ENCODE peak calls at places on chromosomes 12 and 14, in nine cellular contexts. One of them, this sample, is unnamed.

GRCh38 chr14:70981005-70981952 is 74.0 kb downstream of the PCNX1 start:
- DNase-seq in PC-3: peak
- DNase-seq in neural progenitor cell: no peak
- DNase-seq in SK-N-SH: no peak
- DNase-seq in MM.1S: no peak
- DNase-seq in GM23248: no peak
- DNase-seq in OCI-LY7: no peak
- DNase-seq in hepatocyte: no peak
- DNase-seq in HCT116: no peak
- DNase-seq in this sample: no peak

GRCh38 chr14:97866664-97867063 is 1069.5 kb downstream of the VRK1 start:
- DNase-seq in hepatocyte: no peak
- DNase-seq in OCI-LY7: no peak
- DNase-seq in neural progenitor cell: no peak
- DNase-seq in GM23248: no peak
- DNase-seq in PC-3: no peak
- DNase-seq in MM.1S: no peak
- DNase-seq in SK-N-SH: no peak
- DNase-seq in HCT116: no peak
- DNase-seq in this sample: peak

GRCh38 chr14:54857830-54858269 is 44.8 kb downstream of the GCH1 start:
- DNase-seq in hepatocyte: no peak
- DNase-seq in MM.1S: no peak
- DNase-seq in PC-3: no peak
- DNase-seq in SK-N-SH: no peak
- DNase-seq in OCI-LY7: peak
- DNase-seq in HCT116: no peak
- DNase-seq in GM23248: no peak
- DNase-seq in neural progenitor cell: no peak
- DNase-seq in this sample: no peak

GRCh38 chr14:55240526-55241178 is 30.6 kb upstream of the FBXO34 start:
- DNase-seq in OCI-LY7: no peak
- DNase-seq in SK-N-SH: peak
- DNase-seq in neural progenitor cell: peak
- DNase-seq in HCT116: no peak
- DNase-seq in GM23248: peak
- DNase-seq in PC-3: no peak
- DNase-seq in hepatocyte: peak
- DNase-seq in MM.1S: no peak
- DNase-seq in this sample: peak

GRCh38 chr14:100778078-100778927 is 47.6 kb upstream of the MEG3 start:
- DNase-seq in hepatocyte: no peak
- DNase-seq in neural progenitor cell: no peak
- DNase-seq in GM23248: no peak
- DNase-seq in SK-N-SH: no peak
- DNase-seq in PC-3: no peak
- DNase-seq in MM.1S: no peak
- DNase-seq in HCT116: no peak
- DNase-seq in OCI-LY7: no peak
- DNase-seq in this sample: no peak

GRCh38 chr14:103281496-103282231 is 52.4 kb upstream of the EIF5 start:
- DNase-seq in MM.1S: no peak
- DNase-seq in HCT116: no peak
- DNase-seq in hepatocyte: peak
- DNase-seq in neural progenitor cell: peak
- DNase-seq in GM23248: peak
- DNase-seq in PC-3: peak
- DNase-seq in SK-N-SH: peak
- DNase-seq in OCI-LY7: no peak
- DNase-seq in this sample: peak

GRCh38 chr14:101031186-101031585 is 127.7 kb upstream of the RTL1 start:
- DNase-seq in neural progenitor cell: no peak
- DNase-seq in GM23248: no peak
- DNase-seq in OCI-LY7: no peak
- DNase-seq in hepatocyte: no peak
- DNase-seq in MM.1S: no peak
- DNase-seq in PC-3: no peak
- DNase-seq in SK-N-SH: no peak
- DNase-seq in HCT116: no peak
- DNase-seq in this sample: no peak

GRCh38 chr14:103555559-103556337 is 6.7 kb downstream of the BAG5 start:
- DNase-seq in OCI-LY7: no peak
- DNase-seq in hepatocyte: no peak
- DNase-seq in MM.1S: no peak
- DNase-seq in GM23248: no peak
- DNase-seq in SK-N-SH: no peak
- DNase-seq in HCT116: no peak
- DNase-seq in neural progenitor cell: no peak
- DNase-seq in PC-3: no peak
- DNase-seq in this sample: no peak

GRCh38 chr14:78714722-78715121 is 544.5 kb downstream of the NRXN3 start:
- DNase-seq in MM.1S: no peak
- DNase-seq in hepatocyte: no peak
- DNase-seq in HCT116: no peak
- DNase-seq in PC-3: no peak
- DNase-seq in OCI-LY7: no peak
- DNase-seq in GM23248: no peak
- DNase-seq in neural progenitor cell: no peak
- DNase-seq in SK-N-SH: no peak
- DNase-seq in this sample: no peak

GRCh38 chr14:38964630-38965029 is 138.4 kb downstream of the SEC23A start:
- DNase-seq in GM23248: peak
- DNase-seq in HCT116: no peak
- DNase-seq in hepatocyte: peak
- DNase-seq in SK-N-SH: no peak
- DNase-seq in MM.1S: no peak
- DNase-seq in neural progenitor cell: peak
- DNase-seq in PC-3: peak
- DNase-seq in OCI-LY7: no peak
- DNase-seq in this sample: no peak

GRCh38 chr12:132529156-132529839 is 39.3 kb downstream of the FBRSL1 start:
- DNase-seq in hepatocyte: no peak
- DNase-seq in PC-3: no peak
- DNase-seq in OCI-LY7: no peak
- DNase-seq in GM23248: no peak
- DNase-seq in neural progenitor cell: no peak
- DNase-seq in HCT116: no peak
- DNase-seq in SK-N-SH: no peak
- DNase-seq in MM.1S: no peak
- DNase-seq in this sample: no peak

GRCh38 chr12:59070534-59070933 is 150.2 kb upstream of the LRIG3 start:
- DNase-seq in MM.1S: no peak
- DNase-seq in PC-3: peak
- DNase-seq in neural progenitor cell: no peak
- DNase-seq in SK-N-SH: no peak
- DNase-seq in GM23248: no peak
- DNase-seq in hepatocyte: no peak
- DNase-seq in HCT116: no peak
- DNase-seq in OCI-LY7: no peak
- DNase-seq in this sample: no peak

GRCh38 chr12:78118036-78118435 is 287.3 kb downstream of the NAV3 start:
- DNase-seq in SK-N-SH: peak
- DNase-seq in hepatocyte: no peak
- DNase-seq in OCI-LY7: peak
- DNase-seq in GM23248: no peak
- DNase-seq in MM.1S: no peak
- DNase-seq in HCT116: no peak
- DNase-seq in neural progenitor cell: peak
- DNase-seq in PC-3: no peak
- DNase-seq in this sample: peak

GRCh38 chr14:23286904-23287479 is 1.1 kb upstream of the HOMEZ start:
- DNase-seq in hepatocyte: no peak
- DNase-seq in GM23248: peak
- DNase-seq in SK-N-SH: no peak
- DNase-seq in PC-3: no peak
- DNase-seq in OCI-LY7: no peak
- DNase-seq in HCT116: no peak
- DNase-seq in MM.1S: no peak
- DNase-seq in neural progenitor cell: no peak
- DNase-seq in this sample: no peak

GRCh38 chr12:93273834-93274705 is 103.7 kb upstream of the NUDT4 start:
- DNase-seq in neural progenitor cell: peak
- DNase-seq in SK-N-SH: no peak
- DNase-seq in OCI-LY7: no peak
- DNase-seq in hepatocyte: no peak
- DNase-seq in PC-3: no peak
- DNase-seq in GM23248: no peak
- DNase-seq in MM.1S: no peak
- DNase-seq in HCT116: no peak
- DNase-seq in this sample: no peak

GRCh38 chr12:42469355-42470006 is 120.1 kb downstream of the PRICKLE1 start:
- DNase-seq in hepatocyte: no peak
- DNase-seq in neural progenitor cell: no peak
- DNase-seq in SK-N-SH: no peak
- DNase-seq in OCI-LY7: peak
- DNase-seq in PC-3: no peak
- DNase-seq in MM.1S: peak
- DNase-seq in GM23248: no peak
- DNase-seq in HCT116: no peak
- DNase-seq in this sample: no peak
- H3K4me2 ChIP-seq in hepatocyte: no peak
- H3K4me2 ChIP-seq in neural progenitor cell: peak
- H3K4me2 ChIP-seq in SK-N-SH: no peak
- H3K4me2 ChIP-seq in OCI-LY7: peak
- H3K4me2 ChIP-seq in PC-3: no peak
- H3K4me2 ChIP-seq in MM.1S: peak
- H3K4me2 ChIP-seq in GM23248: no peak
- H3K4me2 ChIP-seq in HCT116: no peak
- H3K4me2 ChIP-seq in this sample: no peak

GRCh38 chr12:121301876-121302275 is 5.4 kb upstream of the CAMKK2 start:
- DNase-seq in OCI-LY7: no peak
- DNase-seq in HCT116: no peak
- DNase-seq in hepatocyte: no peak
- DNase-seq in SK-N-SH: no peak
- DNase-seq in MM.1S: no peak
- DNase-seq in GM23248: peak
- DNase-seq in PC-3: peak
- DNase-seq in neural progenitor cell: no peak
- DNase-seq in this sample: no peak
- TF ChIP-seq EZH2phosphoT487 in OCI-LY7: no peak
- TF ChIP-seq EZH2phosphoT487 in HCT116: no peak
- TF ChIP-seq EZH2phosphoT487 in hepatocyte: no peak
- TF ChIP-seq EZH2phosphoT487 in SK-N-SH: no peak
- TF ChIP-seq EZH2phosphoT487 in MM.1S: no peak
- TF ChIP-seq EZH2phosphoT487 in GM23248: no peak
- TF ChIP-seq EZH2phosphoT487 in PC-3: no peak
- TF ChIP-seq EZH2phosphoT487 in neural progenitor cell: no peak
- TF ChIP-seq EZH2phosphoT487 in this sample: no peak

GRCh38 chr12:44775916-44776315 is 100.2 kb downstream of the NELL2 start:
- DNase-seq in OCI-LY7: no peak
- DNase-seq in MM.1S: no peak
- DNase-seq in SK-N-SH: no peak
- DNase-seq in hepatocyte: no peak
- DNase-seq in PC-3: no peak
- DNase-seq in neural progenitor cell: peak
- DNase-seq in HCT116: no peak
- DNase-seq in GM23248: no peak
- DNase-seq in this sample: no peak

GRCh38 chr12:44779766-44780165 is 96.3 kb downstream of the NELL2 start:
- DNase-seq in hepatocyte: no peak
- DNase-seq in SK-N-SH: no peak
- DNase-seq in PC-3: no peak
- DNase-seq in neural progenitor cell: no peak
- DNase-seq in HCT116: no peak
- DNase-seq in GM23248: no peak
- DNase-seq in MM.1S: no peak
- DNase-seq in OCI-LY7: no peak
- DNase-seq in this sample: no peak

GRCh38 chr12:44780221-44780770 is 95.8 kb downstream of the NELL2 start:
- DNase-seq in PC-3: no peak
- DNase-seq in OCI-LY7: no peak
- DNase-seq in MM.1S: no peak
- DNase-seq in HCT116: no peak
- DNase-seq in neural progenitor cell: no peak
- DNase-seq in SK-N-SH: no peak
- DNase-seq in hepatocyte: no peak
- DNase-seq in GM23248: no peak
- DNase-seq in this sample: no peak

GRCh38 chr12:44771485-44771884 is 104.6 kb downstream of the NELL2 start:
- DNase-seq in MM.1S: no peak
- DNase-seq in hepatocyte: no peak
- DNase-seq in neural progenitor cell: no peak
- DNase-seq in OCI-LY7: no peak
- DNase-seq in PC-3: no peak
- DNase-seq in SK-N-SH: no peak
- DNase-seq in GM23248: no peak
- DNase-seq in HCT116: no peak
- DNase-seq in this sample: peak

DNA sequence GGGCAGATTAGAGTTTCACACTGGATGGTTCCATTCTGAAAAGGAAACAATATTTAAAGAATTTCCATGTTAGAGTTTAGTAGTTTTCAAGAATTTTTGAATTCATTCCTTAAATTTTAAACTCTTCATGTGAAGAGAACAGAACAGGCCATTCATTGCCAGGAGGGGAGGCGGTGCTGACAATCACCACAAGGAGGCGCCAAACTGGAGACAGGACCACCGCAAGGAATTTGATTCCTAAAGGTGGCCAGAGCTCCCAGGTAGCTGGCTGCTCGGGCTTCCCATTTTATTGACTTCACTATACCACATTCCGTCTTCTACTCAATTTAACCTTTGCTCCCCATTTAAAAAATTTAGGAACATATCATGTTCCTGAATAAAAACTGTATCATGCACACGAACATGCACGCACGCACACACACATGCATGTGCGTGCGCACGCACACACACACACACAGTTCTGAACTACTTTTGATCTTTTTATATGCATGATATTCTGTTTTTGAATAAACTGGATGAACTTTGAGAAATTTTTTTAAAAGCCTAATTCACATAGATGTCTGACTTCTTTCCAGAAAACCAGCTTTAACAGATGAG is 101.2 kb downstream of the NELL2 start:
- DNase-seq in neural progenitor cell: peak
- DNase-seq in PC-3: peak
- DNase-seq in HCT116: peak
- DNase-seq in hepatocyte: peak
- DNase-seq in OCI-LY7: peak
- DNase-seq in MM.1S: no peak
- DNase-seq in GM23248: peak
- DNase-seq in SK-N-SH: peak
- DNase-seq in this sample: peak
- H3K4me2 ChIP-seq in neural progenitor cell: peak
- H3K4me2 ChIP-seq in PC-3: no peak
- H3K4me2 ChIP-seq in HCT116: no peak
- H3K4me2 ChIP-seq in hepatocyte: no peak
- H3K4me2 ChIP-seq in OCI-LY7: no peak
- H3K4me2 ChIP-seq in MM.1S: no peak
- H3K4me2 ChIP-seq in GM23248: no peak
- H3K4me2 ChIP-seq in SK-N-SH: no peak
- H3K4me2 ChIP-seq in this sample: no peak

DNA sequence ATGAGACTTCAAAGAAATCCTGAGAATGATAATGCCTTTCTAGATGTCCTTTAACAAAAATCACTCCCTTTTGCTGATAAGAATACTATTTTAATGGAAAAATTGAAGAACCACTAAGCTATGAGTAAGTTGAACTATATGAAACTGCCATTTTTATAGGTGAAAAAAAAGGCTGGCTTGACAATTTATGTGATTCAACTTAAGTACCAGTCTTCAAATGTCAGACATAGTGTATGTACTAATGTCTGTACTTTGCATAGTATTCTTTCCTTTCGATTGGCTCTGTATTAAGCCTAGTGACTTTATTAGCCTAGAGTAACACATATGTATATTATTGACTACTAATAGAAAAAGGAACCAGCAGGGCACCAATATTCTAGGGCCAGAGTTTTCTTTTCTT is 11.9 kb downstream of the HEATR5A start:
- DNase-seq in OCI-LY7: no peak
- DNase-seq in PC-3: no peak
- DNase-seq in SK-N-SH: no peak
- DNase-seq in HCT116: no peak
- DNase-seq in hepatocyte: no peak
- DNase-seq in neural progenitor cell: no peak
- DNase-seq in MM.1S: no peak
- DNase-seq in GM23248: no peak
- DNase-seq in this sample: no peak
- TF ChIP-seq EZH2phosphoT487 in OCI-LY7: no peak
- TF ChIP-seq EZH2phosphoT487 in PC-3: no peak
- TF ChIP-seq EZH2phosphoT487 in SK-N-SH: no peak
- TF ChIP-seq EZH2phosphoT487 in HCT116: no peak
- TF ChIP-seq EZH2phosphoT487 in hepatocyte: no peak
- TF ChIP-seq EZH2phosphoT487 in neural progenitor cell: no peak
- TF ChIP-seq EZH2phosphoT487 in MM.1S: no peak
- TF ChIP-seq EZH2phosphoT487 in GM23248: no peak
- TF ChIP-seq EZH2phosphoT487 in this sample: no peak

This sample was measured in GM23338.